ENCODE peak calls at places on chromosomes 11 and 22, in seven cellular contexts. F is activated T-cell treated with anti-CD3 and anti-CD28 coated beads, Interleukin-2, amount 50 U/mL, for 72 hours; R is NCI-H2081; K is HS-5; D is stimulated activated CD8-positive, alpha-beta memory T cell treated with anti-CD3 and anti-CD28 coated beads, Interleukin-2, amount 100 ng/mL, for 1 hour; I is GM03348; W is fibroblast of villous mesenchyme. C is an unnamed sample.

GRCh38 chr22:31646186-31647019 is 15.6 kb downstream of the PISD start:
- DNase-seq in R (no peak), K (peak), D (no peak), W (peak), I (peak), F (peak), C (peak)

GRCh38 chr11:13210424-13210823 is 67.2 kb upstream of the BMAL1 start:
- DNase-seq in F (no peak), K (peak), D (no peak), I (peak), W (peak), R (peak), C (no peak)

GRCh38 chr11:126408901-126409670 is 53.6 kb downstream of the ST3GAL4 start:
- DNase-seq in R (no peak), F (no peak), I (no peak), D (no peak), W (no peak), K (no peak), C (no peak)

GRCh38 chr11:105371311-105371710 is 231.7 kb upstream of the CARD18 start:
- DNase-seq in I (no peak), D (no peak), F (no peak), K (no peak), W (no peak), R (no peak), C (no peak)

GRCh38 chr22:23383491-23384450 is 196.3 kb downstream of the IGLL1 start:
- DNase-seq in K (no peak), D (no peak), I (no peak), W (no peak), R (peak), F (no peak), C (no peak)

GRCh38 chr11:72139500-72139899 is 4.0 kb downstream of the FOLR3 start:
- DNase-seq in I (no peak), D (no peak), K (no peak), F (no peak), W (no peak), R (no peak), C (no peak)

GRCh38 chr22:20159088-20159487 is 8.2 kb upstream of the CCDC188 start:
- DNase-seq in F (no peak), R (no peak), W (no peak), K (no peak), I (no peak), D (no peak), C (no peak)

GRCh38 chr22:29071261-29072045 is 1.4 kb upstream of the KREMEN1 start:
- DNase-seq in W (peak), F (peak), R (no peak), K (no peak), D (no peak), I (peak), C (peak)

GRCh38 chr11:80627364-80627763 is 1186.5 kb upstream of the TENM4 start:
- DNase-seq in K (no peak), F (no peak), W (no peak), I (no peak), D (no peak), R (no peak), C (no peak)

GRCh38 chr22:19693581-19693980 is 20.7 kb upstream of the SEPTIN5 start:
- DNase-seq in F (no peak), K (no peak), W (no peak), I (no peak), D (no peak), R (no peak), C (no peak)

GRCh38 chr11:86593833-86594232 is 78.6 kb downstream of the ME3 start:
- DNase-seq in K (no peak), F (no peak), W (no peak), I (no peak), R (no peak), D (no peak), C (no peak)

GRCh38 chr11:63536669-63537292 is at the start of gene PLAAT4:
- DNase-seq in K (peak), D (no peak), I (peak), R (no peak), F (peak), W (peak), C (peak)

GRCh38 chr11:2789791-2790580 is 90.2 kb upstream of the KCNQ1OT1 start:
- DNase-seq in R (no peak), I (no peak), F (no peak), W (no peak), D (no peak), K (no peak), C (no peak)

GRCh38 chr11:129508163-129508562 is 132.5 kb downstream of the BARX2 start:
- DNase-seq in K (no peak), F (no peak), I (no peak), W (no peak), R (no peak), D (no peak), C (no peak)

GRCh38 chr22:49344196-49344595 is 483.5 kb downstream of the BRD1 start:
- DNase-seq in F (no peak), K (no peak), W (no peak), D (no peak), R (no peak), I (no peak), C (no peak)

GRCh38 chr22:47292546-47293320 is 530.3 kb downstream of the TBC1D22A start:
- DNase-seq in W (peak), D (no peak), I (no peak), F (no peak), R (no peak), K (no peak), C (no peak)

GRCh38 chr11:56543157-56543556 is at the start of gene OR5M11:
- DNase-seq in R (no peak), D (no peak), I (no peak), K (no peak), F (no peak), W (no peak), C (no peak)

GRCh38 chr11:72411623-72412532 is 22.5 kb downstream of the CLPB start:
- DNase-seq in K (no peak), W (no peak), R (peak), F (no peak), I (no peak), D (no peak), C (peak)

GRCh38 chr11:64998141-64998540 is 1.4 kb upstream of the BATF2 start:
- DNase-seq in D (no peak), W (no peak), F (peak), R (no peak), I (no peak), K (no peak), C (no peak)

GRCh38 chr11:21546715-21547114 is 646.2 kb upstream of the ANO5 start:
- DNase-seq in W (no peak), R (no peak), F (no peak), D (no peak), K (no peak), I (no peak), C (no peak)

GRCh38 chr22:24565077-24565476 is 9.3 kb downstream of the SNRPD3 start:
- DNase-seq in R (no peak), W (no peak), K (no peak), I (no peak), F (no peak), D (no peak), C (no peak)

GRCh38 chr11:96207459-96208449 is 135.2 kb downstream of the MAML2 start:
- DNase-seq in I (no peak), F (peak), D (no peak), R (no peak), W (peak), K (no peak), C (no peak)

GRCh38 chr22:44710474-44711235 is 8.7 kb downstream of the PRR5 start:
- DNase-seq in I (no peak), K (no peak), R (peak), D (no peak), F (peak), W (no peak), C (peak)

GRCh38 chr22:28146401-28147304 is 227.6 kb upstream of the PITPNB start:
- DNase-seq in W (no peak), I (no peak), R (no peak), D (no peak), F (no peak), K (no peak), C (no peak)

GRCh38 chr22:25482091-25482760 is 82.2 kb upstream of the GRK3 start:
- DNase-seq in K (no peak), R (no peak), W (no peak), D (no peak), I (no peak), F (no peak), C (no peak)

GRCh38 chr11:79501688-79502087 is 60.9 kb upstream of the TENM4 start:
- DNase-seq in D (no peak), K (no peak), W (no peak), R (no peak), I (no peak), F (no peak), C (no peak)

GRCh38 chr11:123885570-123885969 is at the start of gene TMEM225:
- DNase-seq in D (no peak), K (no peak), R (no peak), I (no peak), F (no peak), W (no peak), C (no peak)

GRCh38 chr22:35155403-35156025 is 89.6 kb downstream of the ISX start:
- DNase-seq in W (no peak), F (no peak), I (no peak), K (no peak), D (no peak), R (no peak), C (no peak)

GRCh38 chr11:43547900-43548381 is 132.6 kb upstream of the HSD17B12 start:
- DNase-seq in W (peak), F (no peak), I (peak), K (no peak), R (no peak), D (no peak), C (no peak)

GRCh38 chr22:17764036-17764435 is 10.2 kb downstream of the BID start:
- DNase-seq in I (no peak), F (no peak), K (no peak), D (no peak), W (no peak), R (no peak), C (no peak)

GRCh38 chr11:59938718-59939117 is 486 bp downstream of the OOSP1 start:
- DNase-seq in D (no peak), F (no peak), W (no peak), I (no peak), R (no peak), K (no peak), C (no peak)

GRCh38 chr11:132037961-132038360 is 667.5 kb downstream of the NTM start:
- DNase-seq in I (no peak), F (no peak), K (no peak), D (no peak), R (peak), W (no peak), C (no peak)

GRCh38 chr11:42066113-42066512 is 606.7 kb upstream of the LRRC4C start:
- DNase-seq in D (no peak), W (no peak), K (no peak), I (peak), R (no peak), F (no peak), C (no peak)

GRCh38 chr22:28742562-28742962 is 723 bp downstream of the HSCB start:
- DNase-seq in F (no peak), W (no peak), D (no peak), R (no peak), K (no peak), I (peak), C (no peak)

GRCh38 chr11:95379460-95379859 is 148.5 kb upstream of the SESN3 start:
- DNase-seq in I (no peak), R (no peak), K (no peak), F (no peak), W (no peak), D (no peak), C (no peak)

GRCh38 chr11:116881153-116881552 is 43.7 kb upstream of the APOA1 start:
- DNase-seq in D (no peak), R (no peak), K (no peak), I (no peak), F (no peak), W (no peak), C (no peak)

GRCh38 chr11:17014774-17015638 is 792 bp upstream of the PLEKHA7 start:
- DNase-seq in W (peak), I (peak), R (no peak), F (peak), D (no peak), K (no peak), C (peak)

GRCh38 chr11:110130642-110131238 is 37.5 kb downstream of the ZC3H12C start:
- DNase-seq in R (peak), F (no peak), I (no peak), K (no peak), W (no peak), D (no peak), C (no peak)

GRCh38 chr11:110434952-110435779 is 5.4 kb downstream of the FDX1 start:
- DNase-seq in I (no peak), K (no peak), W (no peak), F (no peak), R (peak), D (no peak), C (no peak)

C was measured in GM20000.